ENCODE peak calls at places on chromosomes 11 and 22, in nine cellular contexts. L is body of pancreas; T is dorsolateral prefrontal cortex; P is tibial artery; D is breast epithelium; G is RWPE1; I is CD8-positive, alpha-beta T cell; A is GM23338; E is pancreas. K is an unnamed sample.

GRCh38 chr22:38397189-38398097 is 57.6 kb downstream of the KCNJ4 start:
- DNase-seq in L (peak; percentile 40), T (peak; percentile 57), P (peak; percentile 76), D (peak; percentile 45), G (peak; percentile 17), I (no peak), A (peak; percentile 92), E (peak; percentile 72), K (no peak)

GRCh38 chr22:33555814-33556522 is 364.3 kb downstream of the LARGE1 start:
- DNase-seq in L (no peak), T (no peak), P (no peak), D (no peak), G (no peak), I (no peak), A (no peak), E (no peak), K (no peak)

GRCh38 chr11:124900464-124900863 is 2.8 kb upstream of the ROBO4 start:
- DNase-seq in L (no peak), T (no peak), P (no peak), D (no peak), G (peak; percentile 89), I (no peak), A (no peak), E (no peak), K (no peak)

GRCh38 chr11:58494096-58494495 is 13.8 kb downstream of the OR5B21 start:
- DNase-seq in L (no peak), T (no peak), P (no peak), D (no peak), G (no peak), I (no peak), A (no peak), E (no peak), K (no peak)

GRCh38 chr11:45273509-45273908 is 12.6 kb downstream of the SYT13 start:
- DNase-seq in L (no peak), T (no peak), P (no peak), D (no peak), G (no peak), I (no peak), A (no peak), E (no peak), K (no peak)

GRCh38 chr22:49206281-49206680 is 621.4 kb downstream of the BRD1 start:
- DNase-seq in L (peak; percentile 1), T (peak; percentile 27), P (peak; percentile 39), D (no peak), G (no peak), I (no peak), A (no peak), E (peak; percentile 15), K (no peak)

GRCh38 chr11:64164392-64165312 is 1.3 kb downstream of the MACROD1 start:
- DNase-seq in L (peak; percentile 44), T (no peak), P (no peak), D (no peak), G (no peak), I (no peak), A (peak; percentile 67), E (peak; percentile 82), K (no peak)

GRCh38 chr11:68120212-68121066 is 749 bp downstream of the CHKA start:
- DNase-seq in L (peak; percentile 66), T (peak; percentile 70), P (peak; percentile 82), D (no peak), G (peak; percentile 15), I (peak; percentile 31), A (peak; percentile 59), E (peak; percentile 91), K (peak; percentile 71)

GRCh38 chr11:65786786-65787636 is at the start of gene OVOL1:
- DNase-seq in L (peak; percentile 87), T (no peak), P (no peak), D (peak; percentile 67), G (peak; percentile 91), I (no peak), A (peak; percentile 87), E (peak; percentile 95), K (peak; percentile 36)

GRCh38 chr11:46305295-46305694 is 27.8 kb downstream of the CREB3L1 start:
- DNase-seq in L (no peak), T (no peak), P (no peak), D (no peak), G (no peak), I (no peak), A (no peak), E (no peak), K (no peak)

GRCh38 chr11:7965386-7965785 is at the start of gene NLRP10:
- DNase-seq in L (no peak), T (no peak), P (no peak), D (no peak), G (peak; percentile 45), I (no peak), A (no peak), E (no peak), K (no peak)

GRCh38 chr22:32355760-32356159 is 1.9 kb upstream of the RFPL3 start:
- DNase-seq in L (no peak), T (no peak), P (no peak), D (no peak), G (peak; percentile 13), I (no peak), A (peak; percentile 72), E (no peak), K (no peak)

GRCh38 chr11:940496-941135 is 14.9 kb downstream of the AP2A2 start:
- DNase-seq in L (no peak), T (no peak), P (no peak), D (no peak), G (no peak), I (no peak), A (no peak), E (peak; percentile 53), K (no peak)

GRCh38 chr11:67301951-67302516 is 1.3 kb upstream of the SSH3 start:
- DNase-seq in L (peak; percentile 54), T (peak; percentile 48), P (peak; percentile 79), D (no peak), G (peak; percentile 71), I (no peak), A (peak; percentile 83), E (peak; percentile 87), K (no peak)

GRCh38 chr11:86046111-86046510 is 22.8 kb downstream of the PICALM start:
- DNase-seq in L (no peak), T (no peak), P (no peak), D (no peak), G (no peak), I (no peak), A (no peak), E (no peak), K (no peak)

GRCh38 chr11:9973921-9974320 is 310.0 kb downstream of the SWAP70 start:
- DNase-seq in L (no peak), T (no peak), P (no peak), D (no peak), G (no peak), I (no peak), A (no peak), E (no peak), K (no peak)

GRCh38 chr11:130427581-130428211 is 713 bp downstream of the ADAMTS8 start:
- DNase-seq in L (no peak), T (peak; percentile 77), P (no peak), D (no peak), G (no peak), I (no peak), A (peak; percentile 70), E (peak; percentile 71), K (no peak)
- TF ChIP-seq CTCF in L (no peak), T (peak; percentile 69), P (peak; percentile 31), D (no peak), G (no peak), I (no peak), A (peak; percentile 31), E (no peak), K (no peak)

GRCh38 chr11:76314741-76315090 is 66.2 kb downstream of the THAP12 start:
- DNase-seq in L (no peak), T (no peak), P (no peak), D (no peak), G (no peak), I (no peak), A (no peak), E (no peak), K (no peak)
- H3K27ac ChIP-seq in L (no peak overlapping the region), T (no peak overlapping the region), P (no peak overlapping the region), D (no peak overlapping the region), G (no peak overlapping the region), I (no peak overlapping the region), A (no peak overlapping the region), E (no peak overlapping the region), K (no peak overlapping the region)

DNA sequence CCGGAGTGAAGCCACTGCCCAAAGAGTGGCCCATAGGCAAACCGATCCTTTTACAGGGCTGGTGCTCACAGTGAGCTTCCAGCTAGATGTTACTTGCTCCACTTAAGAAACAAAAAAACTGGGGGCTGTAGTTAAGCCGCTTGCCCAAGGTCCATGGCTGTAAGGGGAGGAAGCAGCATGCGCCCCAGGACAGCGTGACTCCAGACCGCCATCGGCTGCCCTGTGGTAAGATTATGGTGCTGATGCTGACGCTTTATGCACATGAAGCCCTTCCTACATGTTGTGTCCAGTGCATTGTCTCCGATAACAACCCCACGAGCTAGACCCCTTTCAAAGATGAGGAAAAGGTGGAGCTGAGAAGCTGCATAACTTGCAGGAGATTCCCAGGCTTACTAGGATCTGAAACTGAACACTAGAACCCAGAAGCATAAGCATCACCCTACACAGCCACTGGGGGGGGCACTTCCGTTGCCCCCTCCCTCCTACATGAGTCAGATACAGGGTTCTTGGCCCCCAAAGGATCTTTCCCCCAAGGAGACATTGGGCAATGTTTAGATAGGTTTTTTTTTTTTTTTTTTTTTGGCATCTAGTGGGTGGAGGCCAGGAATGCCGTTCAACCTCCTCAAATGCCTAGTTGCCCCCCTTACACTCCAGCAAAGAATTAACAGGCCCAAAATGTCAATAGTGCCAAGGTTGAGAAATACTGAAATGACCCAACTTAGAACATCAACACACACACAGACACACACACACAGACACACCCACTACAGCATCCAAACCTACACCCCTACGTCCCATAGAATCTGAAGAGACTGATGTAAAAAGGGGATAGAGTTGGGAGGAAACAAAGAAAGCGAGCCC is 53.9 kb downstream of the MN1 start:
- DNase-seq in L (no peak), T (no peak), P (peak; percentile 80), D (no peak), G (no peak), I (no peak), A (peak; percentile 54), E (no peak), K (no peak)
- TF ChIP-seq CTCF in L (no peak), T (no peak), P (peak; percentile 65), D (no peak), G (no peak), I (no peak), A (peak; percentile 73), E (no peak), K (no peak)

DNA sequence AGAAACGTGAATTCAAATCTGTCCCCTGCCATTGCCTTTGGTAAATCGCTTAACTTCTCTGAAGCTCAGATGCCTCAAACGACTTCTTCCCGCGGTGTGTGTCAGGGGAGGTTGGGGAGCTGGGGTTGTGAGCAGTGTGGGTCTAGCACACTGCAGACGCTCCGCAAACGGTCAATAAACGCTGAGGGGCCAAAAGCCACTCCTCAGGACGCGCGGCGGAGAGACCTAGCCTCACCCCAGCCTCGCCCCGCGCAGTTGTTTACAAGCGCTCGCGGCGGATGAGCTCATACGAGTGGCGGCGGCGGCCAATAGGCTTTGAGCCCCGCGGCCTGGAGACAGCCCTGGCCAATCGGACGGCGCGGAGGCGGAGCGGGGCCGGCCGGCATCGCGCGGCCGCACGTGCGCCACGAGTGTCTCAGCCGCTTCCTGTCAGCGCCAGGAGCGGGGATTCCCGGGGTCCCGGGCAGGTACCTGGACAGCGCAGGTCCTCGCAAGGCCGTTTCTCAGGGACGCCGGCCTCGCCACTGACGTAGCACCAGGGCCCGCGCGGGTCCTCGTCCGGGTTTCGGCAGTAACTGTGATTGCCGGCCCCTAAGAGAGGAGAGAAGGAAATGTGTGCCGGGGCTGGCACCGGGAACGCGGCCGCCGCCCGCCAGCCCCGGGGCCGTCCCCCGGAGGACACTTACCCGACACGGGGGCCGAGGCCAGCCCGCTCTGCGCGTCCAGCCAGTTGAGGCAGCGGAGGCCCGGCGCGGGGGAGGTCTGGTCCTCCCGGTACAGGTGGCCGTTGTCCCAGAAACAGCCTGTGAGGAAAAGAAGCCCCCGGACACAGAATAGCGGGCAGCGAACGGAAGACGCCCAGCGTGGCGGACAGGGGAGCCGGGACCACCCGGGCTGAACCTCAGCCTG is 1.5 kb downstream of the PIK3IP1 start:
- DNase-seq in L (peak; percentile 94), T (peak; percentile 98), P (peak; percentile 96), D (peak; percentile 97), G (peak; percentile 90), I (peak; percentile 95), A (peak; percentile 98), E (peak; percentile 97), K (peak; percentile 98)
- H3K27ac ChIP-seq in L (peak overlapping the region; percentile 80), T (peak overlapping the region; percentile 97), P (peak overlapping the region; percentile 95), D (peak overlapping the region; percentile 94), G (peak overlapping the region; percentile 85), I (peak overlapping the region; percentile 99), A (no peak overlapping the region), E (peak overlapping the region; percentile 93), K (peak overlapping the region; percentile 99)